ENCODE peak calls at places on chromosomes 11 and 22, in seven cellular contexts. O is neuronal stem cell, V is IMR-90, X is H9, H is mesendoderm, L is H1, A is trophoblast cell. U is an unnamed sample.

GRCh38 chr22:44361391-44362126 is 48.8 kb upstream of the SHISAL1 start:
- DNase-seq in X (no peak), L (no peak), O (no peak), V (no peak), H (no peak), A (no peak), U (no peak)

GRCh38 chr11:44561275-44561781 is 4.1 kb upstream of the CD82 start:
- DNase-seq in V (peak; percentile 39), L (no peak), O (no peak), H (no peak), A (no peak), X (no peak), U (peak; percentile 38)

GRCh38 chr22:50076646-50077624 is 8.3 kb downstream of the MLC1 start:
- DNase-seq in L (no peak), A (no peak), H (no peak), O (no peak), V (no peak), X (no peak), U (no peak)

GRCh38 chr11:15101072-15101701 is 13.5 kb upstream of the INSC start:
- DNase-seq in V (peak; percentile 73), A (peak; percentile 83), X (peak; percentile 65), L (peak; percentile 83), H (peak; percentile 70), O (peak; percentile 57), U (peak; percentile 71)

GRCh38 chr22:35648066-35649025 is at the start of gene APOL6:
- DNase-seq in X (peak; percentile 32), H (no peak), A (peak; percentile 90), L (peak; percentile 47), V (peak; percentile 76), O (no peak), U (peak; percentile 95)

GRCh38 chr22:43438666-43439347 is 27.0 kb downstream of the MPPED1 start:
- DNase-seq in A (no peak), X (no peak), L (no peak), H (no peak), O (no peak), V (no peak), U (no peak)

GRCh38 chr11:131033151-131033651 is 116.9 kb upstream of the SNX19 start:
- DNase-seq in V (peak; percentile 99), A (peak; percentile 39), H (peak; percentile 94), X (peak; percentile 69), L (no peak), O (no peak), U (peak; percentile 92)

GRCh38 chr11:103904324-103904667 is 132.1 kb upstream of the DDI1 start:
- DNase-seq in L (no peak), O (no peak), A (no peak), H (no peak), V (no peak), X (no peak), U (no peak)

GRCh38 chr11:78050964-78051831 is 12.5 kb upstream of the THRSP start:
- DNase-seq in O (no peak), V (peak; percentile 80), A (no peak), H (peak; percentile 84), L (no peak), X (peak; percentile 50), U (peak; percentile 75)

GRCh38 chr22:46328797-46329196 is 6.7 kb upstream of the TRMU start:
- DNase-seq in O (no peak), H (no peak), A (no peak), L (no peak), X (no peak), V (no peak), U (no peak)

GRCh38 chr11:65571420-65571819 is 918 bp upstream of the FAM89B start:
- DNase-seq in O (no peak), L (no peak), X (no peak), V (no peak), A (no peak), H (no peak), U (no peak)

GRCh38 chr11:102831709-102832492 is 11.5 kb downstream of the MMP3 start:
- DNase-seq in V (no peak), O (no peak), H (no peak), L (no peak), A (no peak), X (peak; percentile 56), U (no peak)

GRCh38 chr22:40904101-40904500 is 42.2 kb upstream of the DNAJB7 start:
- DNase-seq in A (peak; percentile 81), L (no peak), X (no peak), H (no peak), O (no peak), V (no peak), U (no peak)

GRCh38 chr22:40911772-40912171 is 39.4 kb upstream of the RBX1 start:
- DNase-seq in L (no peak), V (peak; percentile 50), H (no peak), X (no peak), A (peak; percentile 14), O (no peak), U (no peak)

DNA sequence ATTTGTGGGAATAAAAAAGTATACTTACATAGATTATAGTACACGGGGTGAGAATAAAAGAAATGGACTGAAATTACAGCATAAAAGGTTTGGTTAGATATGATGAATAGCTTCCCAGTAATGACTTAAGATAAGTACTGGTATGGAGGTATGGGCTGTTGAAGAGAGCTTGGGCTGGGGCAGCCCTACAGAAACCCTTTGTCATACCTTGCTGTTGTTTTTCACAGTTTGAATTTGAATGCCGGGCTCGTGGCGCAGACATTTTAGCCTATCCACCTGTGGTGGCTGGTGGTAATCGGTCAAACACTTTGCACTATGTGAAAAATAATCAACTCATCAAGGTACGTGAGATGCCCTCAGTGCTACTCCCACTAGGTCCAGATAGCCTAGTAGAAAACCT is 42.3 kb upstream of the RBX1 start:
- DNase-seq in O (no peak), A (no peak), V (no peak), L (no peak), X (peak; percentile 28), H (no peak), U (no peak)
- H3K9ac ChIP-seq in O (no peak overlapping the region), A (no peak overlapping the region), V (no peak overlapping the region), L (no peak overlapping the region), X (no peak overlapping the region), H (no peak overlapping the region), U (no peak overlapping the region)

GRCh38 chr11:13216019-13217006 is 61.3 kb upstream of the BMAL1 start:
- DNase-seq in A (peak; percentile 79), X (peak; percentile 55), V (peak; percentile 98), H (peak; percentile 95), L (peak; percentile 56), O (peak; percentile 62), U (peak; percentile 98)
- H3K4me2 ChIP-seq in A (peak overlapping the region; percentile 31), X (no peak overlapping the region), V (peak overlapping the region; percentile 79), H (no peak overlapping the region), L (no peak overlapping the region), O (no peak overlapping the region), U (peak overlapping the region; percentile 47)

GRCh38 chr22:19450363-19451175 is 3.1 kb upstream of the C22orf39 start:
- DNase-seq in O (no peak), A (peak; percentile 53), L (no peak), V (peak; percentile 13), H (no peak), X (no peak), U (no peak)
- H3K18ac ChIP-seq in O (no peak overlapping the region), A (no peak overlapping the region), L (no peak overlapping the region), V (no peak overlapping the region), H (no peak overlapping the region), X (no peak overlapping the region), U (no peak overlapping the region)

GRCh38 chr11:11843233-11843632 is 1.5 kb downstream of the USP47 start:
- DNase-seq in O (no peak), V (peak; percentile 94), A (peak; percentile 90), X (no peak), L (no peak), H (no peak), U (peak; percentile 94)

GRCh38 chr11:11839718-11840117 is 2.1 kb upstream of the USP47 start:
- DNase-seq in H (no peak), X (no peak), V (no peak), L (no peak), A (no peak), O (no peak), U (no peak)

GRCh38 chr11:11842426-11843008 is 745 bp downstream of the USP47 start:
- DNase-seq in A (peak; percentile 79), L (no peak), V (peak; percentile 86), H (peak; percentile 87), X (no peak), O (peak; percentile 53), U (peak; percentile 93)

GRCh38 chr11:11841605-11842425 is at the start of gene USP47:
- DNase-seq in X (peak; percentile 89), H (peak; percentile 97), L (peak; percentile 96), A (peak; percentile 97), V (peak; percentile 70), O (peak; percentile 92), U (peak; percentile 91)

DNA sequence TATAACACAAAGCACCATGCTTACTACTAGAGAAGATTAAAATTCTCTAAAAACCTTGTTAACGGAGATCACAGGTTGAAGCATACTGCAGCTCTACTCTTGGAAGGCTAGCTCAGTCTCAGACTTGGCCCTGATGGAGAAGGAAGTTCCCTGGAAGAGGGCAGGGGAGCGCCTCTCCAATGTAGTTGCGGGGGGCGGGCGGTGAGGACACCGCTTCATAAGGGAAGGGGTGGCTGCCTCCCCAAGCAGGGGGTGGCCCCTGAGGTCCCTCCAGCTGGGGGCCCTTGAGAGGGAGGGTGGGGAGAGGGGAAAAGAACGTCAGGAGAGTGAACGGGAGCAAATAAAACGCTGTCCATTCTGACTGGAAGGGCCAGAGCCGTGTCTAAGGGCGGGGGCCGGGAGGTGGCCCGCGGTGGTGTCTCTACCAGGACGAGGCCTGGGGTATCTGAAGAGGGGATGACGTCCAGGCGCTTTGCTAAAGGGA is 609 bp upstream of the USP47 start:
- DNase-seq in A (no peak), X (peak; percentile 43), O (no peak), H (no peak), V (no peak), L (no peak), U (no peak)
- H3K9ac ChIP-seq in A (peak overlapping the region; percentile 95), X (peak overlapping the region; percentile 84), O (peak overlapping the region; percentile 66), H (peak overlapping the region; percentile 78), V (peak overlapping the region; percentile 89), L (peak overlapping the region; percentile 90), U (peak overlapping the region; percentile 98)

GRCh38 chr22:32413715-32414114 is 1.7 kb upstream of the RTCB start:
- DNase-seq in O (no peak), A (peak; percentile 26), X (no peak), H (peak; percentile 34), V (peak; percentile 42), L (no peak), U (peak; percentile 47)
- H3K4me2 ChIP-seq in O (no peak overlapping the region), A (no peak overlapping the region), X (no peak overlapping the region), H (no peak overlapping the region), V (no peak overlapping the region), L (no peak overlapping the region), U (no peak overlapping the region)

DNA sequence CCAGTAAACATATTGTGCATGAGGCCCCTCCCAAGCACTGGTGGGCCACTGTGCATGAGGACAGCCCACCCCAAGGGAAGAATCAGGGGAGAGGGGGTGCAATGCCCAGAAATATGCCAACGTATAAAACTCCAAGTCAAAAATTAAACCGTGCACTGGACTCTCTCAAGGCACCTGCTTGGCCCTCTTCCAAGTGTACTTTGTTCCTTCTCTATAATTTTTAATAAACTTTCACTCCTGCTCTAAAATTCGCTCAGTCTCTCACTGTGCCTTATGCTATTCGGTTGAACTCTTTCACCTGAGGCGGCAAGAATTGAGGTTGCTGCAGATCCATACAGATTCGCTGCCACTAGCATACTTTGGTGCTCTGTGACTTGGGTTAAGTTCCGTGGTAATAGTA is 465.4 kb upstream of the TENM4 start:
- DNase-seq in X (no peak), V (no peak), L (no peak), A (no peak), O (no peak), H (no peak), U (no peak)
- H3K18ac ChIP-seq in X (no peak overlapping the region), V (no peak overlapping the region), L (no peak overlapping the region), A (no peak overlapping the region), O (peak overlapping the region; percentile 29), H (no peak overlapping the region), U (no peak overlapping the region)

U was measured in mesenchymal stem cell.